ENCODE peak calls at places on chromosomes 4 and X, in four cellular contexts. L is AG04450, B is lung, V is psoas muscle. T is an unnamed sample.

GRCh38 chrX:42246814-42247213 is 323.5 kb upstream of the CASK start:
- DNase-seq in L (no peak), B (peak), V (no peak), T (no peak)

GRCh38 chr4:102787096-102787867 is 26.5 kb upstream of the MANBA start:
- DNase-seq in V (no peak), L (no peak), B (no peak), T (peak)

GRCh38 chr4:153955306-153955705 is 166.4 kb upstream of the SFRP2 start:
- DNase-seq in B (no peak), V (no peak), L (no peak), T (no peak)

GRCh38 chrX:132023896-132024386 is 839 bp downstream of the STK26 start:
- DNase-seq in V (peak), L (no peak), B (peak), T (no peak)

GRCh38 chrX:72475952-72476668 is 96.5 kb downstream of the HDAC8 start:
- DNase-seq in L (no peak), V (no peak), B (no peak), T (no peak)

GRCh38 chr4:15648600-15648999 is 6.6 kb downstream of the FBXL5 start:
- DNase-seq in B (no peak), L (no peak), V (no peak), T (no peak)

GRCh38 chr4:76758290-76758882 is 139.6 kb downstream of the SOWAHB start:
- DNase-seq in V (no peak), L (no peak), B (no peak), T (peak)

GRCh38 chr4:88661724-88662123 is 35.9 kb downstream of the NAP1L5 start:
- DNase-seq in B (no peak), V (no peak), L (peak), T (peak)

GRCh38 chr4:147846318-147847135 is 114.6 kb downstream of the ARHGAP10 start:
- DNase-seq in B (no peak), V (no peak), L (no peak), T (no peak)

GRCh38 chr4:184386271-184386781 is 88.0 kb downstream of the IRF2 start:
- DNase-seq in L (no peak), V (no peak), B (no peak), T (no peak)

GRCh38 chrX:40168183-40169015 is 70.6 kb upstream of the BCOR start:
- DNase-seq in L (no peak), B (no peak), V (no peak), T (no peak)
- H3K4me3 ChIP-seq in L (no peak), B (no peak), V (peak), T (peak)

GRCh38 chrX:26032141-26032917 is 105.8 kb upstream of the MAGEB18 start:
- DNase-seq in L (no peak), B (no peak), V (no peak), T (no peak)
- TF ChIP-seq CTCF in L (no peak), B (no peak), V (no peak), T (no peak)

GRCh38 chrX:45050558-45050957 is 150.1 kb downstream of the DIPK2B start:
- DNase-seq in V (no peak), L (no peak), B (no peak), T (no peak)
- H3K27ac ChIP-seq in V (no peak), L (no peak), B (no peak), T (no peak)

DNA sequence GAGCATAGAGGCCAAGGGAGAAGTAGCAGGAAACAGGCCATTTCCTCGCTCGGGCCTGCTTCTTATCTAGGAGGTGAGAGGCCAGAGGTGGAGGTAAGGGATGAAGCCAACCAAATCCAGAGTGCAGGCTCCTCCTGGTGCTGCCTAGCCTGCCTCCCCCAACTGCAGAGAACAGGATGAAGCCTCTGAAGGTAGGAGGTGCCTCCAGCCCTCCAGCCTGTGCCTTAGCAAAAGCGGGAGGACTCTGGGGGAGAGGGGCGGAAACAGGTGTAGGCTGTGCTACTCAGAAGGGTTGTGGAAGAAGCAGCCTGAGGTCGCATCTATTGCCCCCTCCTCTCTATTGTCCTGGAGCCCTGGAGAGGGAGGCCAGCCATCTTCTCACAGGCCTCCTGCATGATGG is 2.9 kb upstream of the MTM1 start:
- DNase-seq in B (no peak), V (no peak), L (no peak), T (no peak)
- H3K4me3 ChIP-seq in B (no peak), V (no peak), L (no peak), T (no peak)

GRCh38 chrX:40922307-40922706 is 162.9 kb upstream of the USP9X start:
- DNase-seq in B (no peak), V (no peak), L (no peak), T (peak)
- TF ChIP-seq CTCF in B (no peak), V (peak), L (peak), T (peak)

GRCh38 chrX:21929209-21929608 is 11.3 kb upstream of the SMS start:
- DNase-seq in L (no peak), V (no peak), B (no peak), T (no peak)

GRCh38 chrX:21930986-21931385 is 9.5 kb upstream of the SMS start:
- DNase-seq in B (no peak), L (no peak), V (no peak), T (no peak)

GRCh38 chrX:21926527-21927278 is 13.8 kb upstream of the SMS start:
- DNase-seq in B (no peak), L (peak), V (no peak), T (peak)

GRCh38 chrX:21926116-21926515 is 14.4 kb upstream of the SMS start:
- DNase-seq in L (no peak), B (no peak), V (no peak), T (no peak)
- H3K27ac ChIP-seq in L (peak), B (no peak), V (no peak), T (peak)

DNA sequence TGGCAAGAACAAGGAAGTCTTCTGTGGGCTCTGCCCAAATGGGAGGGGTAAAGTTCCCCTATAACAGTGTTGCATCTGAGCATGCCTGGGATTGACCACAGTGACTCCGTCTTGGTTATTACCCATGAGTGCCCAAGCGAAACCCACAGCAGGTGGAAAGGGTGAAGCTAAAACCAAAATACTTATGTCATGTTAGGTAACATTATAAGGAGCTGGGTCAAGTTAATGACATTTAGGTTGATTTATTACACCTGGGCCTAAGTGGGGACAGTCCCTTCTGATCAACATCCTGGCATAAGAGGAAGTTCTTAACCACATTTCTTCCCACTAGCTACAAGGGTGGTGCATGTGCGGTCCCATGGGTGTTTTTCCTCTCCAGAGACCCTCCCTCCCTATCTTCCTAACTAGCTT is 1.3 kb upstream of the ZNF732 start:
- DNase-seq in V (no peak), B (no peak), L (no peak), T (no peak)
- H3K4me3 ChIP-seq in V (no peak), B (no peak), L (no peak), T (no peak)

GRCh38 chr4:155667538-155668511 is 1.2 kb downstream of the GUCY1A1 start:
- DNase-seq in V (peak), B (peak), L (no peak), T (peak)

GRCh38 chr4:155665054-155665453 is 1.6 kb upstream of the GUCY1A1 start:
- DNase-seq in V (no peak), L (no peak), B (no peak), T (no peak)

GRCh38 chr4:155672342-155672741 is 5.7 kb downstream of the GUCY1A1 start:
- DNase-seq in L (no peak), B (no peak), V (no peak), T (no peak)

DNA sequence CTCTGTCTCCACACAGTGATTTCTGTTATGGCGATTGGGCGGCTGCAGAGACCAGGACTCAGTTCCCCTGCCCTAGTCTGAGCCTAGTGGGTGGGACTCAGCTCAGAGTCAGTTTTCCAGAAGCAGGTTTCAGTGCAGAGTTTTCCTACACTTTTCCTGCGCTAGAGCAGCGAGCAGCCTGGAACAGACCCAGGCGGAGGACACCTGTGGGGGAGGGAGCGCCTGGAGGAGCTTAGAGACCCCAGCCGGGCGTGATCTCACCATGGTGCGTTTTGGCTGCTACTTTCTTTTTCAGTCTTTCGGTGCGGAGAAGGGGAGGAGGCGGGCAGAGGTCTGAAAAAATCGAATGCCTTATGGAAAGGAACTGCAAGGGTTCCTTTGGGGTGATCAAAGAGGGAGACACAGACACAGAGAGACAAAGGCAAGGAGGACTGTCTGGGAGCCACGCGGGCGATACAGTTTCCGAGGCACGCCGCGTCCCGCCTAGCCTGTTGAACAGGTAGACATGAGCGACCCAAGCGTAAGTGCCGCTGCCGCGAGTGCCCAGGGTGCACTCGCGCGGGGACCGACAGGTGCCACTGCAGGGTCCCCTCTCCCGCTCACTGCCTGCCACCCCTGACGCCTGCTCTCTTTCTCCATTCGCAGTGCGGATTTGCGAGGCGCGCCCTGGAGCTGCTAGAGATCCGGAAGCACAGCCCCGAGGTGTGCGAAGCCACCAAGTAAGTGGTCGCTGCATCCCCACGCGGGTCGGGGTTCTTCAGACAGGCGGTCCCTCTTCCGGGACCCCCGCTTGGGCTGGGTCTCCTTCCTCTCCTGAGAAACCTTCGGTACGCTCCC is at the start of gene GUCY1A1:
- DNase-seq in V (peak), L (no peak), B (peak), T (no peak)
- TF ChIP-seq CTCF in V (no peak), L (no peak), B (no peak), T (no peak)

GRCh38 chrX:120361906-120362305 is at the start of gene ATP1B4:
- DNase-seq in L (no peak), B (no peak), V (peak), T (no peak)

GRCh38 chrX:120357186-120357585 is 4.7 kb upstream of the ATP1B4 start:
- DNase-seq in B (no peak), V (no peak), L (no peak), T (no peak)

GRCh38 chrX:120356084-120356483 is 5.8 kb upstream of the ATP1B4 start:
- DNase-seq in V (no peak), L (no peak), B (no peak), T (no peak)

GRCh38 chrX:120358687-120359086 is 3.2 kb upstream of the ATP1B4 start:
- DNase-seq in V (no peak), L (no peak), B (no peak), T (peak)
- H3K27ac ChIP-seq in V (no peak), L (no peak), B (no peak), T (no peak)

T was measured in brain microvascular endothelial cell.